ENCODE peak calls at places on chromosomes 5 and 9, in four cellular contexts. One of them, this sample, is unnamed. For H3K4me1, the result is how much of the 10 kb centered on the place peaks cover.

GRCh38 chr9:17578911-17579793 is at the start of gene SH3GL2:
- DNase-seq in left ventricle myocardium inferior: peak
- DNase-seq in PC-9: no peak
- DNase-seq in upper lobe of right lung: peak
- DNase-seq in this sample: no peak

GRCh38 chr9:113381909-113382411 is 5.2 kb upstream of the HDHD3 start:
- DNase-seq in left ventricle myocardium inferior: no peak
- DNase-seq in PC-9: peak
- DNase-seq in upper lobe of right lung: peak
- DNase-seq in this sample: no peak

GRCh38 chr9:92719028-92719647 is 45.5 kb downstream of the BICD2 start:
- DNase-seq in left ventricle myocardium inferior: no peak
- DNase-seq in PC-9: no peak
- DNase-seq in upper lobe of right lung: no peak
- DNase-seq in this sample: no peak

GRCh38 chr9:1303911-1304310 is 253.8 kb downstream of the DMRT2 start:
- DNase-seq in left ventricle myocardium inferior: no peak
- DNase-seq in PC-9: no peak
- DNase-seq in upper lobe of right lung: no peak
- DNase-seq in this sample: no peak

GRCh38 chr5:115284021-115284420 is 12.4 kb downstream of the CCDC112 start:
- DNase-seq in left ventricle myocardium inferior: no peak
- DNase-seq in PC-9: no peak
- DNase-seq in upper lobe of right lung: no peak
- DNase-seq in this sample: no peak

GRCh38 chr5:78648359-78649219 is at the start of gene LHFPL2:
- DNase-seq in left ventricle myocardium inferior: peak
- DNase-seq in PC-9: peak
- DNase-seq in upper lobe of right lung: peak
- DNase-seq in this sample: peak

GRCh38 chr9:130500340-130500771 is 55.6 kb downstream of the ASS1 start:
- DNase-seq in left ventricle myocardium inferior: no peak
- DNase-seq in PC-9: no peak
- DNase-seq in upper lobe of right lung: no peak
- DNase-seq in this sample: no peak

GRCh38 chr9:81648891-81649290 is 40.5 kb downstream of the TLE1 start:
- DNase-seq in left ventricle myocardium inferior: no peak
- DNase-seq in PC-9: no peak
- DNase-seq in upper lobe of right lung: no peak
- DNase-seq in this sample: no peak

GRCh38 chr5:135323701-135324132 is 75.3 kb downstream of the MACROH2A1 start:
- DNase-seq in left ventricle myocardium inferior: no peak
- DNase-seq in PC-9: no peak
- DNase-seq in upper lobe of right lung: no peak
- DNase-seq in this sample: no peak

GRCh38 chr5:143014017-143014651 is 244.0 kb downstream of the ARHGAP26 start:
- DNase-seq in left ventricle myocardium inferior: peak
- DNase-seq in PC-9: no peak
- DNase-seq in upper lobe of right lung: peak
- DNase-seq in this sample: no peak

GRCh38 chr5:141488591-141489478 is at the start of gene PCDHGC5:
- DNase-seq in left ventricle myocardium inferior: no peak
- DNase-seq in PC-9: no peak
- DNase-seq in upper lobe of right lung: no peak
- DNase-seq in this sample: peak

GRCh38 chr5:155700333-155700732 is 626.6 kb upstream of the SGCD start:
- DNase-seq in left ventricle myocardium inferior: no peak
- DNase-seq in PC-9: no peak
- DNase-seq in upper lobe of right lung: no peak
- DNase-seq in this sample: no peak

GRCh38 chr5:147911427-147911826 is 5.1 kb upstream of the C5orf46 start:
- DNase-seq in left ventricle myocardium inferior: peak
- DNase-seq in PC-9: no peak
- DNase-seq in upper lobe of right lung: no peak
- DNase-seq in this sample: no peak

GRCh38 chr9:13805566-13805965 is 508.4 kb downstream of the NFIB start:
- DNase-seq in left ventricle myocardium inferior: no peak
- DNase-seq in PC-9: no peak
- DNase-seq in upper lobe of right lung: no peak
- DNase-seq in this sample: no peak

GRCh38 chr5:138960145-138960692 is 85.1 kb upstream of the LRRTM2 start:
- DNase-seq in left ventricle myocardium inferior: no peak
- DNase-seq in PC-9: no peak
- DNase-seq in upper lobe of right lung: peak
- DNase-seq in this sample: no peak

GRCh38 chr5:369151-369939 is 47.8 kb downstream of the AHRR start:
- DNase-seq in left ventricle myocardium inferior: no peak
- DNase-seq in PC-9: no peak
- DNase-seq in upper lobe of right lung: peak
- DNase-seq in this sample: peak

GRCh38 chr5:175542232-175542965 is 64.0 kb downstream of the SFXN1 start:
- DNase-seq in left ventricle myocardium inferior: no peak
- DNase-seq in PC-9: no peak
- DNase-seq in upper lobe of right lung: no peak
- DNase-seq in this sample: no peak

GRCh38 chr9:118882674-118883073 is 486.6 kb downstream of the BRINP1 start:
- DNase-seq in left ventricle myocardium inferior: no peak
- DNase-seq in PC-9: no peak
- DNase-seq in upper lobe of right lung: no peak
- DNase-seq in this sample: no peak

GRCh38 chr9:89430995-89431394 is 66.9 kb downstream of the SEMA4D start:
- DNase-seq in left ventricle myocardium inferior: no peak
- DNase-seq in PC-9: peak
- DNase-seq in upper lobe of right lung: no peak
- DNase-seq in this sample: no peak

GRCh38 chr9:100784755-100785154 is 206.9 kb downstream of the CAVIN4 start:
- DNase-seq in left ventricle myocardium inferior: no peak
- DNase-seq in PC-9: no peak
- DNase-seq in upper lobe of right lung: no peak
- DNase-seq in this sample: no peak

GRCh38 chr5:124328201-124328600 is 418.2 kb downstream of the ZNF608 start:
- DNase-seq in left ventricle myocardium inferior: no peak
- DNase-seq in PC-9: no peak
- DNase-seq in upper lobe of right lung: no peak
- DNase-seq in this sample: no peak

GRCh38 chr5:91373016-91373415 is 10.1 kb downstream of the ARRDC3 start:
- DNase-seq in left ventricle myocardium inferior: no peak
- DNase-seq in PC-9: no peak
- DNase-seq in upper lobe of right lung: no peak
- DNase-seq in this sample: no peak

GRCh38 chr5:91369480-91369879 is 13.6 kb downstream of the ARRDC3 start:
- DNase-seq in left ventricle myocardium inferior: no peak
- DNase-seq in PC-9: no peak
- DNase-seq in upper lobe of right lung: no peak
- DNase-seq in this sample: no peak

GRCh38 chr5:91367908-91368648 is 15.0 kb downstream of the ARRDC3 start:
- DNase-seq in left ventricle myocardium inferior: no peak
- DNase-seq in PC-9: no peak
- DNase-seq in upper lobe of right lung: no peak
- DNase-seq in this sample: no peak

GRCh38 chr5:91378683-91379601 is 4.2 kb downstream of the ARRDC3 start:
- DNase-seq in left ventricle myocardium inferior: no peak
- DNase-seq in PC-9: no peak
- DNase-seq in upper lobe of right lung: no peak
- DNase-seq in this sample: no peak

GRCh38 chr5:91373600-91373999 is 9.5 kb downstream of the ARRDC3 start:
- DNase-seq in left ventricle myocardium inferior: no peak
- DNase-seq in PC-9: no peak
- DNase-seq in upper lobe of right lung: no peak
- DNase-seq in this sample: no peak
- H3K4me1 ChIP-seq in left ventricle myocardium inferior: half or more
- H3K4me1 ChIP-seq in PC-9: under half
- H3K4me1 ChIP-seq in upper lobe of right lung: half or more
- H3K4me1 ChIP-seq in this sample: half or more

GRCh38 chr9:121990600-121991304 is 102.4 kb downstream of the TTLL11 start:
- DNase-seq in left ventricle myocardium inferior: no peak
- DNase-seq in PC-9: no peak
- DNase-seq in upper lobe of right lung: no peak
- DNase-seq in this sample: no peak

GRCh38 chr9:121987312-121987711 is 105.8 kb downstream of the TTLL11 start:
- DNase-seq in left ventricle myocardium inferior: no peak
- DNase-seq in PC-9: no peak
- DNase-seq in upper lobe of right lung: no peak
- DNase-seq in this sample: no peak

GRCh38 chr9:121991305-121991661 is 101.8 kb downstream of the TTLL11 start:
- DNase-seq in left ventricle myocardium inferior: no peak
- DNase-seq in PC-9: no peak
- DNase-seq in upper lobe of right lung: no peak
- DNase-seq in this sample: no peak

GRCh38 chr9:121985792-121986494 is 107.2 kb downstream of the TTLL11 start:
- DNase-seq in left ventricle myocardium inferior: peak
- DNase-seq in PC-9: no peak
- DNase-seq in upper lobe of right lung: no peak
- DNase-seq in this sample: no peak

DNA sequence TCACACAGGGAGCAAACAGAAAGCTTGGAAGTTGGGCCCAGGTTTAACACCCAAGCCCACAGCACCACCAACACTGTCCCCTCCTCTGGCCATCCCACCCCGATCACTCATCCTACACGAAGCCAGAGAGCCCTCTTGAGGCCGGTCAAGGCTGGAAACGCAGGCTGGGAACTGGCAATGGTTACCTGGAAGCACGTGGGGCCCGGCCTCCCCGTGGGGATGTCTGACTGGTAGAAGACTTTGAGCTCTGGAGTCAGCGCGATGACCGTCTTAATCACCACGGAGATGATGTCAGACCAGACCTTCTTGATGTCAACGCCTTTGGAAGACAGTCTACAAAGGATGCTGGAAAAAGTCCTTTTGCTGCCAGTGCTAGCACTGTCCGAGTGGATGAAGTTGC is 104.1 kb downstream of the TTLL11 start:
- DNase-seq in left ventricle myocardium inferior: no peak
- DNase-seq in PC-9: peak
- DNase-seq in upper lobe of right lung: no peak
- DNase-seq in this sample: no peak
- TF ChIP-seq CTCF in left ventricle myocardium inferior: peak
- TF ChIP-seq CTCF in PC-9: no peak
- TF ChIP-seq CTCF in upper lobe of right lung: no peak
- TF ChIP-seq CTCF in this sample: no peak

GRCh38 chr5:177369913-177370487 is 12.3 kb downstream of the RGS14 start:
- DNase-seq in left ventricle myocardium inferior: no peak
- DNase-seq in PC-9: no peak
- DNase-seq in upper lobe of right lung: no peak
- DNase-seq in this sample: no peak

GRCh38 chr5:177371705-177372533 is 12.3 kb upstream of the SLC34A1 start:
- DNase-seq in left ventricle myocardium inferior: no peak
- DNase-seq in PC-9: no peak
- DNase-seq in upper lobe of right lung: no peak
- DNase-seq in this sample: no peak

GRCh38 chr5:177372534-177372896 is 11.7 kb upstream of the SLC34A1 start:
- DNase-seq in left ventricle myocardium inferior: no peak
- DNase-seq in PC-9: no peak
- DNase-seq in upper lobe of right lung: no peak
- DNase-seq in this sample: no peak

GRCh38 chr5:177370488-177371119 is 12.9 kb downstream of the RGS14 start:
- DNase-seq in left ventricle myocardium inferior: peak
- DNase-seq in PC-9: peak
- DNase-seq in upper lobe of right lung: peak
- DNase-seq in this sample: peak

DNA sequence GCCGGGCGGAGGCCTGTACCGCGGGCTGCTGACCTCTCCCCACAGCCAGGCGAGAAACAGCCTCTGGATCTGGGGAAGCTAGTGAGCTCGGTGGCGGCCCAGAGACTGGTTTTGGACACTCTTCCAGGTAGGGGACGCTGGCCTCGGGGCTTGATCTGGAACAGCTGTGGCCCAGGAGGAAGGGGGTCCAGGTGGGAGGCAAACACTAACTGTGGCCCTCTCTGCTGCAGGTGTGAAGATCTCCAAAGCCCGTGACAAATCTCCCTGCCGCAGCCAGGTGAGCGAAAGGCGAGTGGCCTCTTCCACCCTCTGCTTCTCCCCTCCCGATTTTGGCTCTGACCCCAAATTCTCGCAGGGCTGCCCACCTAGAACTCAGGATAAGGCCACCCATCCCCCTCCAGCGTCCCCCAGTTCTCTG is 13.1 kb upstream of the SLC34A1 start:
- DNase-seq in left ventricle myocardium inferior: no peak
- DNase-seq in PC-9: no peak
- DNase-seq in upper lobe of right lung: no peak
- DNase-seq in this sample: no peak
- H3K4me1 ChIP-seq in left ventricle myocardium inferior: under half
- H3K4me1 ChIP-seq in PC-9: under half
- H3K4me1 ChIP-seq in upper lobe of right lung: under half
- H3K4me1 ChIP-seq in this sample: under half

GRCh38 chr9:133142657-133143592 is 20.8 kb downstream of the GBGT1 start:
- DNase-seq in left ventricle myocardium inferior: no peak
- DNase-seq in PC-9: no peak
- DNase-seq in upper lobe of right lung: no peak
- DNase-seq in this sample: no peak

GRCh38 chr9:133143639-133144141 is 20.0 kb downstream of the GBGT1 start:
- DNase-seq in left ventricle myocardium inferior: no peak
- DNase-seq in PC-9: no peak
- DNase-seq in upper lobe of right lung: no peak
- DNase-seq in this sample: no peak

GRCh38 chr9:133141833-133142594 is 21.0 kb upstream of the RALGDS start:
- DNase-seq in left ventricle myocardium inferior: peak
- DNase-seq in PC-9: no peak
- DNase-seq in upper lobe of right lung: peak
- DNase-seq in this sample: peak

GRCh38 chr9:133144887-133145466 is 18.7 kb downstream of the GBGT1 start:
- DNase-seq in left ventricle myocardium inferior: no peak
- DNase-seq in PC-9: no peak
- DNase-seq in upper lobe of right lung: no peak
- DNase-seq in this sample: no peak

DNA sequence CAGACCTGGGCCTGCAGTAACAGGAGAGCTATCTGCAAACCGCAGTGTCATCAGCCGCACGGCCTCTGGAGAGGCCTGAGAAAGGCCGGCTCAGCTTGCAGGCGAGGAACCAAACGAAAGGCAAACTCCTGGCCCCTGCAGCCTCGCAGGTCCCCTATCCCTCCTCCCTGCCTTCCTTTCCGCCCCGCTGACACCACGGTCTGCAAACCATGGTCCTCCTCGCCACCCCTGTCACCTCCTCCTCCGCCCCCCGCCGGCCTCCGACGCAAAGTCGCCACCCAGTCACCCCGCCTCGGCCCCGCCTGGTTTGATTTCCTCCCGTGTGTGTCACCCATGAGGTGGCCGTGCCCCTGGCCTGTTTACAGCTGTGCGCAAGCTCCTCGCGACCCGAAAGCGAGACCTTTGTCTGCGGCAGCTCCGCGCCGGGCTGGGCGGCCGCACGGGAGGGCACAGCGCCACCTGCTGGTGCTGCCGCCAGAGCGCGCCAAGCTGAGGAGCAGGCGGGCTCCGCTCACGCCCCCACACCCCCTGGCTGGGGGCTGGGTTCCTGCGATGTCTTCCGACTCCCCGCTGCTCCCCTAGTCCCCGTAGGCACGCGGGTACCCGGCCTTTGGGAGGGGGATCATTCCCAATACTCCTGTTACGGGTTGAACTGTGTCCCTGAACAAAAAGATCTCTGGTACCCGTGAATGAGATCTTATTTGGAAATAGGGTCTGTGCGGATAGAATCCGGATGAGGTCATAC is 19.4 kb downstream of the GBGT1 start:
- DNase-seq in left ventricle myocardium inferior: peak
- DNase-seq in PC-9: peak
- DNase-seq in upper lobe of right lung: peak
- DNase-seq in this sample: peak
- TF ChIP-seq CTCF in left ventricle myocardium inferior: peak
- TF ChIP-seq CTCF in PC-9: peak
- TF ChIP-seq CTCF in upper lobe of right lung: peak
- TF ChIP-seq CTCF in this sample: peak